ENCODE peak calls at places on chromosomes 5 and 9, in nine cellular contexts. D is SW 1271; H is activated T-helper 1 cell treated with anti-CD3 and anti-CD28 coated beads, Interleukin-12 subunit alpha, Interleukin-12 subunit beta, Interleukin-2, Interleukin-4 antibody, amounts not matched to agents 30 ng/mL and 10 ng/mL and 1 ng/mL, durations not matched to agents 14 hours and 24 hours and 36 hours; L is stimulated activated CD4-positive, alpha-beta T cell treated with anti-CD3 and anti-CD28 coated beads, TNF-alpha, amount 100 ng/mL, for 1 hour; N is fibroblast of lung; R is AG08395; J is activated CD4-positive, alpha-beta T cell treated with anti-CD3 and anti-CD28 coated beads for 24 hours; W is NCI-H2029; X is HFF-Myc. G is an unnamed sample.

GRCh38 chr5:5788793-5789192 is 366.3 kb downstream of the ICE1 start:
- DNase-seq in D (no peak), N (no peak), J (no peak), L (no peak), X (no peak), H (no peak), R (no peak), W (no peak), G (no peak)

GRCh38 chr5:10581867-10582511 is 18.1 kb downstream of the ANKRD33B start:
- DNase-seq in R (no peak), L (no peak), H (no peak), J (no peak), D (no peak), N (peak), W (no peak), X (no peak), G (no peak)

GRCh38 chr5:142551242-142552067 is 134.4 kb downstream of the FGF1 start:
- DNase-seq in H (no peak), D (no peak), J (no peak), N (no peak), L (no peak), W (no peak), R (peak), X (no peak), G (peak)

GRCh38 chr9:120319452-120319851 is 260.5 kb downstream of the CDK5RAP2 start:
- DNase-seq in J (no peak), H (no peak), D (no peak), L (no peak), R (no peak), W (no peak), N (no peak), X (no peak), G (no peak)

GRCh38 chr9:110797611-110798010 is 129.0 kb downstream of the MUSK start:
- DNase-seq in D (peak), W (no peak), H (no peak), R (peak), J (no peak), X (no peak), L (no peak), N (peak), G (no peak)

GRCh38 chr9:14301582-14301981 is 12.4 kb downstream of the NFIB start:
- DNase-seq in N (no peak), L (no peak), D (no peak), H (no peak), J (no peak), R (no peak), W (no peak), X (no peak), G (no peak)

GRCh38 chr9:14910178-14910805 is at the start of gene FREM1:
- DNase-seq in D (no peak), J (no peak), X (no peak), W (no peak), R (peak), H (no peak), L (no peak), N (peak), G (no peak)

GRCh38 chr9:5326893-5327548 is 12.7 kb downstream of the RLN1 start:
- DNase-seq in N (peak), R (no peak), X (no peak), L (no peak), J (no peak), W (peak), D (no peak), H (peak), G (peak)

GRCh38 chr5:54259090-54259489 is 51.3 kb downstream of the ARL15 start:
- DNase-seq in X (no peak), D (no peak), N (peak), J (no peak), W (no peak), H (no peak), R (no peak), L (no peak), G (no peak)

GRCh38 chr9:227882-228281 is 13.2 kb downstream of the DOCK8 start:
- DNase-seq in J (no peak), H (no peak), D (no peak), W (no peak), N (no peak), X (no peak), L (no peak), R (no peak), G (no peak)

GRCh38 chr9:89808801-89809200 is 204.0 kb downstream of the GADD45G start:
- DNase-seq in H (no peak), L (no peak), N (no peak), W (no peak), R (no peak), D (no peak), X (no peak), J (no peak), G (no peak)

GRCh38 chr5:149550267-149550582 is 1.0 kb downstream of the CSNK1A1 start:
- DNase-seq in N (peak), D (no peak), R (peak), L (no peak), W (peak), J (no peak), X (no peak), H (no peak), G (no peak)

GRCh38 chr5:67515020-67515689 is 318.6 kb upstream of the CD180 start:
- DNase-seq in J (peak), H (peak), N (no peak), R (no peak), W (no peak), X (no peak), D (no peak), L (no peak), G (no peak)

GRCh38 chr5:180860273-180860886 is 696 bp downstream of the ZFP62 start:
- DNase-seq in W (no peak), R (peak), J (peak), L (no peak), D (peak), N (peak), H (peak), X (no peak), G (peak)

GRCh38 chr9:76894198-76894597 is 11.7 kb downstream of the PRUNE2 start:
- DNase-seq in X (no peak), W (no peak), L (no peak), H (no peak), N (no peak), J (no peak), D (no peak), R (no peak), G (no peak)

GRCh38 chr9:125161284-125161918 is 18.1 kb upstream of the SCAI start:
- DNase-seq in J (no peak), X (no peak), N (peak), H (no peak), W (no peak), L (no peak), R (peak), D (no peak), G (no peak)

GRCh38 chr5:157888814-157889532 is 30.0 kb upstream of the CLINT1 start:
- DNase-seq in X (no peak), R (no peak), J (no peak), W (no peak), L (no peak), D (no peak), H (no peak), N (no peak), G (no peak)

GRCh38 chr9:108184941-108185340 is 670.8 kb downstream of the ACTL7B start:
- DNase-seq in R (peak), L (no peak), J (no peak), H (no peak), D (no peak), X (no peak), W (no peak), N (no peak), G (no peak)

GRCh38 chr5:175840050-175840841 is 31.1 kb upstream of the CPLX2 start:
- DNase-seq in W (no peak), R (peak), J (no peak), X (no peak), D (no peak), H (no peak), L (no peak), N (peak), G (no peak)

GRCh38 chr5:17147225-17148120 is 70.0 kb upstream of the BASP1 start:
- DNase-seq in J (no peak), W (no peak), D (no peak), R (no peak), N (peak), L (no peak), H (no peak), X (no peak), G (no peak)

GRCh38 chr9:76373173-76373771 is 21.0 kb downstream of the RFK start:
- DNase-seq in J (no peak), H (no peak), R (peak), N (peak), W (no peak), L (no peak), D (no peak), X (peak), G (no peak)

GRCh38 chr5:94378062-94378461 is 240.3 kb downstream of the KIAA0825 start:
- DNase-seq in X (no peak), N (no peak), H (no peak), L (no peak), D (no peak), W (no peak), R (no peak), J (no peak), G (no peak)

GRCh38 chr9:138071731-138072130 is 194.1 kb downstream of the CACNA1B start:
- DNase-seq in W (no peak), R (no peak), D (no peak), X (no peak), J (no peak), L (no peak), N (no peak), H (no peak), G (no peak)

GRCh38 chr5:98796197-98796972 is 22.9 kb downstream of the RGMB start:
- DNase-seq in D (no peak), L (no peak), N (peak), R (peak), W (peak), J (no peak), H (peak), X (no peak), G (no peak)

GRCh38 chr9:86256653-86257052 is 2.8 kb downstream of the C9orf153 start:
- DNase-seq in X (no peak), D (no peak), W (no peak), J (no peak), R (no peak), L (no peak), N (no peak), H (no peak), G (no peak)

GRCh38 chr9:105062222-105062850 is 134.4 kb upstream of the ABCA1 start:
- DNase-seq in J (no peak), N (no peak), X (no peak), H (no peak), W (no peak), D (no peak), L (no peak), R (no peak), G (no peak)

GRCh38 chr9:93595861-93596365 is 19.5 kb downstream of the PHF2 start:
- DNase-seq in W (no peak), R (no peak), H (no peak), X (no peak), L (no peak), N (no peak), J (no peak), D (no peak), G (no peak)

GRCh38 chr5:148970876-148971275 is 92.0 kb downstream of the SH3TC2 start:
- DNase-seq in R (no peak), D (no peak), W (no peak), X (no peak), J (no peak), H (no peak), N (no peak), L (no peak), G (no peak)

GRCh38 chr9:131654857-131655577 is 84.9 kb downstream of the RAPGEF1 start:
- DNase-seq in N (no peak), L (no peak), H (no peak), D (no peak), X (no peak), R (no peak), J (no peak), W (peak), G (no peak)

GRCh38 chr9:135971892-135972291 is 10.7 kb upstream of the UBAC1 start:
- DNase-seq in H (peak), W (peak), R (no peak), D (peak), X (no peak), L (no peak), J (no peak), N (no peak), G (peak)

GRCh38 chr5:87924451-87924850 is 344.2 kb downstream of the TMEM161B start:
- DNase-seq in D (no peak), R (no peak), H (no peak), L (no peak), X (no peak), W (no peak), N (no peak), J (no peak), G (no peak)

GRCh38 chr5:54876-55569 is 36.9 kb upstream of the PLEKHG4B start:
- DNase-seq in J (no peak), W (peak), X (no peak), N (no peak), R (no peak), L (no peak), D (no peak), H (no peak), G (no peak)

GRCh38 chr9:21522348-21522747 is 40.2 kb upstream of the IFNE start:
- DNase-seq in D (no peak), R (no peak), H (no peak), X (no peak), N (no peak), J (no peak), W (no peak), L (no peak), G (no peak)

GRCh38 chr5:5135957-5136676 is 4.0 kb upstream of the ADAMTS16 start:
- DNase-seq in W (no peak), N (peak), D (no peak), R (no peak), H (no peak), L (no peak), X (no peak), J (no peak), G (no peak)

GRCh38 chr9:76654575-76654974 is 109.7 kb upstream of the PCA3 start:
- DNase-seq in L (no peak), J (no peak), R (peak), X (peak), W (no peak), N (peak), H (no peak), D (no peak), G (no peak)

GRCh38 chr9:134433101-134433500 is 106.8 kb downstream of the RXRA start:
- DNase-seq in R (peak), J (no peak), W (no peak), H (no peak), N (peak), X (no peak), L (no peak), D (no peak), G (no peak)

GRCh38 chr9:4316409-4316808 is 16.5 kb upstream of the GLIS3 start:
- DNase-seq in R (no peak), J (no peak), W (no peak), X (no peak), D (no peak), N (no peak), H (no peak), L (no peak), G (no peak)

GRCh38 chr5:119681734-119682133 is 52.4 kb downstream of the FAM170A start:
- DNase-seq in H (no peak), R (no peak), D (no peak), J (no peak), L (no peak), N (no peak), W (no peak), X (no peak), G (no peak)

GRCh38 chr5:43642428-43642827 is 39.4 kb downstream of the NNT start:
- DNase-seq in D (no peak), J (no peak), R (no peak), W (no peak), N (peak), H (no peak), L (no peak), X (no peak), G (no peak)

G was measured in iPS DF 6.9.